ENCODE peak calls at places on chromosomes 6 and 20, in six cellular contexts. H is activated T-cell treated with anti-CD3 and anti-CD28 coated beads for 48 hours, F is iris pigment epithelial cell, A is PC-9, R is hypothalamus, O is MV-4-11. N is an unnamed sample.

GRCh38 chr6:34246563-34247391 is 2.0 kb downstream of the SMIM29 start:
- DNase-seq in H (peak), F (peak), A (peak), R (no peak), O (peak), N (no peak)

GRCh38 chr20:24572140-24572539 is 102.7 kb downstream of the SYNDIG1 start:
- DNase-seq in H (no peak), F (no peak), A (no peak), R (no peak), O (no peak), N (no peak)

GRCh38 chr6:3041606-3042005 is 26.7 kb upstream of the RIPK1 start:
- DNase-seq in H (no peak), F (no peak), A (no peak), R (no peak), O (no peak), N (no peak)

GRCh38 chr6:31651602-31652191 is 764 bp downstream of the BAG6 start:
- DNase-seq in H (no peak), F (peak), A (no peak), R (peak), O (peak), N (peak)

GRCh38 chr6:131451330-131452195 is 121.5 kb upstream of the ARG1 start:
- DNase-seq in H (no peak), F (no peak), A (no peak), R (no peak), O (no peak), N (no peak)

GRCh38 chr6:153424719-153425400 is 293.8 kb upstream of the RGS17 start:
- DNase-seq in H (no peak), F (no peak), A (no peak), R (no peak), O (no peak), N (no peak)

GRCh38 chr20:15675151-15675550 is 898.1 kb downstream of the KIF16B start:
- DNase-seq in H (no peak), F (no peak), A (no peak), R (no peak), O (no peak), N (no peak)

GRCh38 chr6:111087871-111088667 is 766 bp downstream of the SLC16A10 start:
- DNase-seq in H (peak), F (peak), A (peak), R (no peak), O (no peak), N (no peak)

GRCh38 chr6:3805448-3806123 is 43.6 kb upstream of the FAM50B start:
- DNase-seq in H (no peak), F (peak), A (no peak), R (no peak), O (no peak), N (no peak)

GRCh38 chr6:72757048-72757447 is 135.2 kb downstream of the KCNQ5 start:
- DNase-seq in H (no peak), F (no peak), A (no peak), R (no peak), O (no peak), N (no peak)

GRCh38 chr6:12593720-12594540 is 122.6 kb upstream of the PHACTR1 start:
- DNase-seq in H (no peak), F (no peak), A (no peak), R (no peak), O (no peak), N (no peak)

GRCh38 chr6:18028332-18028731 is 40.9 kb upstream of the KIF13A start:
- DNase-seq in H (no peak), F (no peak), A (no peak), R (no peak), O (no peak), N (no peak)

GRCh38 chr20:52294106-52294628 is 102.6 kb upstream of the ZFP64 start:
- DNase-seq in H (no peak), F (peak), A (no peak), R (no peak), O (no peak), N (no peak)

GRCh38 chr6:91079939-91080338 is 493.1 kb upstream of the MAP3K7 start:
- DNase-seq in H (no peak), F (peak), A (no peak), R (no peak), O (no peak), N (no peak)

GRCh38 chr6:100281471-100281878 is 183.2 kb downstream of the SIM1 start:
- DNase-seq in H (no peak), F (no peak), A (no peak), R (no peak), O (no peak), N (no peak)

GRCh38 chr6:169896826-169897456 is 145.5 kb downstream of the ERMARD start:
- DNase-seq in H (no peak), F (no peak), A (no peak), R (no peak), O (no peak), N (no peak)

GRCh38 chr6:35247642-35248231 is 11.8 kb upstream of the ZNF76 start:
- DNase-seq in H (no peak), F (no peak), A (no peak), R (no peak), O (no peak), N (no peak)

GRCh38 chr20:48189177-48189576 is 403.9 kb upstream of the SULF2 start:
- DNase-seq in H (no peak), F (peak), A (peak), R (no peak), O (peak), N (no peak)

GRCh38 chr6:104908031-104908430 is 48.3 kb upstream of the HACE1 start:
- DNase-seq in H (no peak), F (peak), A (no peak), R (no peak), O (no peak), N (no peak)

GRCh38 chr6:10507298-10507697 is 13.9 kb upstream of the GCNT2 start:
- DNase-seq in H (no peak), F (no peak), A (no peak), R (no peak), O (no peak), N (no peak)